ENCODE peak calls at places on chromosomes 2 and 18, in four cellular contexts. Y is left cardiac atrium, F is NCI-H345, T is DMS 273 treated with DMSO at 0.1 percent for 48 hours. E is an unnamed sample.

GRCh38 chr18:43012951-43013350 is 102.5 kb downstream of the RIT2 start:
- DNase-seq in Y (no peak), F (no peak), T (no peak), E (no peak)

GRCh38 chr18:48790869-48791635 is 159.7 kb downstream of the SMAD7 start:
- DNase-seq in T (no peak), Y (peak), F (no peak), E (no peak)

GRCh38 chr2:237432484-237433092 is 18.6 kb upstream of the COL6A3 start:
- DNase-seq in F (no peak), Y (peak), T (no peak), E (no peak)

GRCh38 chr18:5951515-5952081 is 56.3 kb upstream of the TMEM200C start:
- DNase-seq in Y (no peak), T (no peak), F (peak), E (no peak)

GRCh38 chr2:10447300-10448207 is 573 bp downstream of the ODC1 start:
- DNase-seq in T (peak), Y (peak), F (peak), E (no peak)

GRCh38 chr2:54387592-54387991 is 68.5 kb upstream of the SPTBN1 start:
- DNase-seq in T (no peak), F (no peak), Y (no peak), E (no peak)

GRCh38 chr18:24869285-24869684 is 408.8 kb downstream of the HRH4 start:
- DNase-seq in F (no peak), T (no peak), Y (no peak), E (no peak)

GRCh38 chr2:96508521-96509113 is 3.5 kb upstream of the NEURL3 start:
- DNase-seq in T (no peak), Y (no peak), F (no peak), E (no peak)

GRCh38 chr2:3435440-3435839 is 55.9 kb downstream of the TRAPPC12 start:
- DNase-seq in T (no peak), Y (no peak), F (peak), E (no peak)

GRCh38 chr2:32678825-32679224 is 51.0 kb downstream of the TTC27 start:
- DNase-seq in F (no peak), Y (no peak), T (no peak), E (no peak)

GRCh38 chr2:195411219-195411687 is 245.8 kb upstream of the SLC39A10 start:
- DNase-seq in F (no peak), T (no peak), Y (no peak), E (no peak)

GRCh38 chr2:239375278-239376061 is 25.4 kb downstream of the HDAC4 start:
- DNase-seq in F (no peak), T (no peak), Y (no peak), E (no peak)

GRCh38 chr2:175981546-175981945 is 20.5 kb downstream of the LNPK start:
- DNase-seq in T (no peak), F (no peak), Y (no peak), E (no peak)

GRCh38 chr2:49241506-49241905 is 87.2 kb upstream of the FSHR start:
- DNase-seq in Y (no peak), F (no peak), T (no peak), E (no peak)

GRCh38 chr2:205780645-205781044 is 98.3 kb downstream of the NRP2 start:
- DNase-seq in Y (no peak), F (no peak), T (no peak), E (no peak)

GRCh38 chr2:74474481-74474880 is 2.0 kb upstream of the MRPL53 start:
- DNase-seq in F (no peak), Y (no peak), T (no peak), E (no peak)

GRCh38 chr18:7617738-7618422 is 50.8 kb downstream of the PTPRM start:
- DNase-seq in T (no peak), F (no peak), Y (peak), E (no peak)

GRCh38 chr18:31508781-31509180 is 10.8 kb downstream of the DSG2 start:
- DNase-seq in T (no peak), Y (no peak), F (no peak), E (no peak)

GRCh38 chr18:61964616-61965015 is 71.8 kb upstream of the RNF152 start:
- DNase-seq in Y (no peak), T (no peak), F (no peak), E (no peak)

GRCh38 chr2:205637037-205637602 is 45.2 kb upstream of the NRP2 start:
- DNase-seq in T (no peak), F (no peak), Y (no peak), E (no peak)

GRCh38 chr2:23574919-23575654 is 190.1 kb downstream of the KLHL29 start:
- DNase-seq in F (no peak), Y (no peak), T (no peak), E (no peak)

GRCh38 chr2:169512525-169512924 is 3.0 kb downstream of the KLHL41 start:
- DNase-seq in Y (no peak), T (no peak), F (no peak), E (no peak)

GRCh38 chr18:23703057-23703986 is 14.1 kb downstream of the LAMA3 start:
- DNase-seq in F (peak), Y (no peak), T (peak), E (no peak)

GRCh38 chr18:77262655-77263470 is 13.2 kb downstream of the GALR1 start:
- DNase-seq in T (no peak), Y (no peak), F (peak), E (no peak)

GRCh38 chr2:195520671-195521155 is 136.3 kb upstream of the SLC39A10 start:
- DNase-seq in F (no peak), Y (no peak), T (no peak), E (no peak)

GRCh38 chr2:58047373-58047674 is 718 bp downstream of the VRK2 start:
- DNase-seq in T (no peak), Y (no peak), F (no peak), E (peak)

GRCh38 chr18:56505971-56506370 is 132.4 kb downstream of the TXNL1 start:
- DNase-seq in T (no peak), F (no peak), Y (no peak), E (no peak)

GRCh38 chr2:73291093-73291460 is 2.3 kb downstream of the EGR4 start:
- DNase-seq in F (no peak), T (peak), Y (peak), E (no peak)

GRCh38 chr18:38981382-38981781 is 1415.8 kb upstream of the CELF4 start:
- DNase-seq in T (no peak), Y (no peak), F (no peak), E (no peak)

GRCh38 chr2:24313744-24314632 is 46.3 kb downstream of the ITSN2 start:
- DNase-seq in Y (no peak), F (no peak), T (no peak), E (no peak)

GRCh38 chr18:8480506-8481328 is 128.5 kb upstream of the RAB12 start:
- DNase-seq in F (peak), T (peak), Y (no peak), E (peak)

GRCh38 chr18:37668971-37669747 is 103.6 kb upstream of the CELF4 start:
- DNase-seq in Y (no peak), T (no peak), F (peak), E (no peak)

E was measured in NCI-H446 treated with DMSO at 0.1 percent for 48 hours.